ENCODE peak calls at places on chromosomes 1 and 21, in seven cellular contexts. F is T-helper 2 cell, K is glomerular endothelial cell, Y is activated gamma-delta T cell treated with Interleukin-2 at 50 U/mL for 16 hours, S is SK-N-DZ, J is H9, L is omental fat pad. B is an unnamed sample.
A peak's percentile ranks its signal among the peaks of the same experiment; 100 is the strongest.

GRCh38 chr1:40078512-40079333 is 18.3 kb downstream of the PPT1 start:
- DNase-seq in F (peak; percentile 66), K (no peak), Y (peak; percentile 50), S (peak; percentile 47), J (peak; percentile 70), L (no peak), B (no peak)

GRCh38 chr1:151907363-151908139 is 1.8 kb downstream of the THEM4 start:
- DNase-seq in F (peak; percentile 41), K (no peak), Y (no peak), S (no peak), J (no peak), L (no peak), B (no peak)

GRCh38 chr1:3552751-3553150 is 58.6 kb downstream of the MEGF6 start:
- DNase-seq in F (no peak), K (no peak), Y (no peak), S (no peak), J (no peak), L (no peak), B (no peak)

GRCh38 chr1:224205438-224205840 is 22.4 kb downstream of the DEGS1 start:
- DNase-seq in F (peak; percentile 74), K (no peak), Y (peak; percentile 11), S (peak; percentile 33), J (no peak), L (no peak), B (no peak)

GRCh38 chr1:58398714-58399113 is 147.8 kb downstream of the OMA1 start:
- DNase-seq in F (no peak), K (no peak), Y (no peak), S (no peak), J (no peak), L (no peak), B (no peak)

GRCh38 chr1:179144621-179145020 is 62.8 kb downstream of the TOR3A start:
- DNase-seq in F (no peak), K (no peak), Y (no peak), S (no peak), J (no peak), L (no peak), B (no peak)

GRCh38 chr1:89950703-89951102 is 44.2 kb upstream of the ZNF326 start:
- DNase-seq in F (no peak), K (no peak), Y (no peak), S (no peak), J (no peak), L (no peak), B (no peak)

GRCh38 chr1:212529211-212529731 is 79.3 kb upstream of the ATF3 start:
- DNase-seq in F (no peak), K (no peak), Y (no peak), S (no peak), J (no peak), L (no peak), B (no peak)

GRCh38 chr21:32578107-32578691 is 7.1 kb downstream of the TCP10L start:
- DNase-seq in F (peak; percentile 24), K (no peak), Y (no peak), S (no peak), J (peak; percentile 79), L (no peak), B (no peak)

GRCh38 chr1:167076136-167076710 is 14.0 kb downstream of the GPA33 start:
- DNase-seq in F (peak; percentile 17), K (no peak), Y (no peak), S (no peak), J (no peak), L (no peak), B (no peak)

GRCh38 chr1:24052119-24052695 is 59.7 kb downstream of the MYOM3 start:
- DNase-seq in F (no peak), K (no peak), Y (no peak), S (no peak), J (no peak), L (no peak), B (no peak)

GRCh38 chr1:207414606-207415108 is 39.5 kb upstream of the CR2 start:
- DNase-seq in F (peak; percentile 66), K (no peak), Y (no peak), S (no peak), J (no peak), L (no peak), B (no peak)

GRCh38 chr1:160521554-160521953 is 1.5 kb downstream of the SLAMF6 start:
- DNase-seq in F (no peak), K (no peak), Y (no peak), S (no peak), J (no peak), L (no peak), B (no peak)

GRCh38 chr1:56774067-56774609 is 45.1 kb downstream of the FYB2 start:
- DNase-seq in F (peak; percentile 10), K (no peak), Y (no peak), S (no peak), J (no peak), L (no peak), B (no peak)

GRCh38 chr1:179809506-179810366 is 66.6 kb downstream of the FAM163A start:
- DNase-seq in F (peak; percentile 74), K (peak; percentile 52), Y (peak; percentile 59), S (peak; percentile 82), J (peak; percentile 84), L (no peak), B (no peak)

GRCh38 chr1:238061967-238062613 is 171.4 kb upstream of the ZP4 start:
- DNase-seq in F (peak; percentile 12), K (no peak), Y (no peak), S (no peak), J (no peak), L (no peak), B (no peak)

GRCh38 chr1:45957684-45958083 is 154.3 kb downstream of the MAST2 start:
- DNase-seq in F (no peak), K (no peak), Y (no peak), S (no peak), J (no peak), L (no peak), B (no peak)

GRCh38 chr1:31414692-31415370 is 1.8 kb downstream of the SERINC2 start:
- DNase-seq in F (no peak), K (no peak), Y (no peak), S (no peak), J (no peak), L (no peak), B (no peak)

GRCh38 chr1:164685247-164685646 is 126.3 kb downstream of the PBX1 start:
- DNase-seq in F (no peak), K (no peak), Y (no peak), S (no peak), J (no peak), L (no peak), B (no peak)

GRCh38 chr1:8689431-8690252 is 127.8 kb downstream of the RERE start:
- DNase-seq in F (no peak), K (no peak), Y (no peak), S (no peak), J (no peak), L (no peak), B (no peak)

GRCh38 chr1:29124366-29125236 is 898 bp upstream of the TMEM200B start:
- DNase-seq in F (peak; percentile 60), K (no peak), Y (peak; percentile 45), S (peak; percentile 77), J (peak; percentile 91), L (peak; percentile 54), B (no peak)

GRCh38 chr1:231385118-231385748 is 36.9 kb downstream of the EGLN1 start:
- DNase-seq in F (no peak), K (no peak), Y (no peak), S (no peak), J (no peak), L (no peak), B (no peak)

GRCh38 chr21:28142692-28143091 is 850.0 kb downstream of the LTN1 start:
- DNase-seq in F (no peak), K (no peak), Y (no peak), S (no peak), J (no peak), L (no peak), B (no peak)

GRCh38 chr1:66380452-66381212 is 153.3 kb upstream of the SGIP1 start:
- DNase-seq in F (peak; percentile 53), K (no peak), Y (no peak), S (no peak), J (no peak), L (no peak), B (no peak)

GRCh38 chr1:103942029-103942428 is 192.3 kb downstream of the AMY1C start:
- DNase-seq in F (no peak), K (no peak), Y (no peak), S (no peak), J (no peak), L (no peak), B (no peak)

GRCh38 chr1:20216574-20216973 is 30.3 kb upstream of the PLA2G2C start:
- DNase-seq in F (peak; percentile 22), K (no peak), Y (no peak), S (no peak), J (no peak), L (no peak), B (no peak)

GRCh38 chr1:91564888-91565700 is 64.4 kb downstream of the CDC7 start:
- DNase-seq in F (no peak), K (no peak), Y (no peak), S (no peak), J (no peak), L (no peak), B (no peak)

GRCh38 chr1:40532844-40533424 is 1.5 kb downstream of the ZNF684 start:
- DNase-seq in F (peak; percentile 53), K (no peak), Y (peak; percentile 15), S (peak; percentile 58), J (no peak), L (no peak), B (no peak)

GRCh38 chr21:33403128-33403785 is at the start of gene IFNGR2:
- DNase-seq in F (peak; percentile 56), K (no peak), Y (peak; percentile 28), S (no peak), J (no peak), L (no peak), B (no peak)

GRCh38 chr1:215878128-215878527 is 311.0 kb downstream of the KCTD3 start:
- DNase-seq in F (no peak), K (no peak), Y (no peak), S (no peak), J (no peak), L (no peak), B (no peak)

GRCh38 chr1:204828352-204828850 is 42.3 kb upstream of the NFASC start:
- DNase-seq in F (peak; percentile 50), K (no peak), Y (peak; percentile 9), S (peak; percentile 79), J (peak; percentile 89), L (no peak), B (no peak)

GRCh38 chr1:235069577-235070563 is 58.8 kb downstream of the TOMM20 start:
- DNase-seq in F (no peak), K (no peak), Y (no peak), S (no peak), J (no peak), L (peak; percentile 72), B (peak; percentile 80)

GRCh38 chr1:100265562-100265930 is 470 bp upstream of the RTCA start:
- DNase-seq in F (peak; percentile 73), K (no peak), Y (peak; percentile 6), S (peak; percentile 1), J (no peak), L (no peak), B (no peak)

GRCh38 chr1:193355179-193355578 is 168.8 kb upstream of the B3GALT2 start:
- DNase-seq in F (no peak), K (peak; percentile 16), Y (no peak), S (no peak), J (no peak), L (no peak), B (no peak)

GRCh38 chr1:3062616-3063378 is 6.2 kb upstream of the PRDM16 start:
- DNase-seq in F (no peak), K (no peak), Y (no peak), S (no peak), J (peak; percentile 45), L (peak; percentile 9), B (no peak)

GRCh38 chr1:193553562-193553961 is 367.1 kb upstream of the B3GALT2 start:
- DNase-seq in F (no peak), K (no peak), Y (no peak), S (no peak), J (no peak), L (no peak), B (no peak)

GRCh38 chr21:42437786-42438185 is 34.1 kb downstream of the UBASH3A start:
- DNase-seq in F (no peak), K (no peak), Y (no peak), S (no peak), J (peak; percentile 56), L (no peak), B (no peak)

GRCh38 chr1:69861641-69862040 is 293.9 kb downstream of the LRRC7 start:
- DNase-seq in F (no peak), K (no peak), Y (no peak), S (no peak), J (no peak), L (no peak), B (no peak)